ENCODE peak calls at places on chromosomes 5 and 9, in four cellular contexts. Q is IMR-90, G is activated T-cell treated with anti-CD3 and anti-CD28 coated beads for 24 hours, N is iPS DF 6.9. S is an unnamed sample.

GRCh38 chr5:149228610-149229297 is 42.9 kb upstream of the AFAP1L1 start:
- DNase-seq in Q (peak), G (no peak), N (peak), S (peak)

GRCh38 chr9:101366038-101366756 is 18.6 kb downstream of the BAAT start:
- DNase-seq in Q (no peak), G (no peak), N (no peak), S (no peak)

GRCh38 chr9:38441347-38442085 is 17.3 kb upstream of the IGFBPL1 start:
- DNase-seq in Q (no peak), G (no peak), N (no peak), S (no peak)

GRCh38 chr9:13778486-13779110 is 499.1 kb upstream of the MPDZ start:
- DNase-seq in Q (peak), G (no peak), N (no peak), S (peak)

GRCh38 chr5:121271546-121271945 is 580.1 kb upstream of the FTMT start:
- DNase-seq in Q (no peak), G (no peak), N (no peak), S (no peak)

GRCh38 chr9:131423171-131423581 is 29.3 kb downstream of the PRRC2B start:
- DNase-seq in Q (peak), G (no peak), N (no peak), S (peak)

GRCh38 chr9:121598167-121599000 is 53.0 kb upstream of the DAB2IP start:
- DNase-seq in Q (peak), G (no peak), N (no peak), S (peak)

GRCh38 chr5:95861221-95861857 is 38.8 kb upstream of the GLRX start:
- DNase-seq in Q (peak), G (no peak), N (no peak), S (peak)

GRCh38 chr9:21171351-21171750 is 4.9 kb upstream of the IFNA21 start:
- DNase-seq in Q (no peak), G (no peak), N (no peak), S (no peak)

GRCh38 chr5:141862936-141863543 is 15.2 kb downstream of the PCDH1 start:
- DNase-seq in Q (no peak), G (no peak), N (no peak), S (no peak)

GRCh38 chr5:151023047-151023615 is 2.7 kb downstream of the GPX3 start:
- DNase-seq in Q (peak), G (no peak), N (no peak), S (peak)

GRCh38 chr5:158722940-158723339 is 376.8 kb downstream of the EBF1 start:
- DNase-seq in Q (no peak), G (no peak), N (no peak), S (no peak)

GRCh38 chr5:6833406-6833805 is 120.2 kb downstream of the TENT4A start:
- DNase-seq in Q (no peak), G (no peak), N (no peak), S (no peak)

GRCh38 chr9:38243993-38244392 is 148.5 kb upstream of the ALDH1B1 start:
- DNase-seq in Q (no peak), G (no peak), N (no peak), S (no peak)

GRCh38 chr9:77820293-77820954 is 172.3 kb upstream of the GNA14 start:
- DNase-seq in Q (peak), G (no peak), N (no peak), S (peak)

GRCh38 chr5:149672701-149673455 is 57.2 kb upstream of the PPARGC1B start:
- DNase-seq in Q (no peak), G (no peak), N (no peak), S (no peak)

GRCh38 chr5:57302643-57303042 is 128.8 kb downstream of the GPBP1 start:
- DNase-seq in Q (peak), G (no peak), N (no peak), S (peak)

GRCh38 chr5:36414869-36415282 is 113.2 kb upstream of the RANBP3L start:
- DNase-seq in Q (peak), G (no peak), N (no peak), S (peak)

GRCh38 chr9:122115176-122116035 is 22.3 kb upstream of the TTLL11 start:
- DNase-seq in Q (no peak), G (no peak), N (no peak), S (no peak)

GRCh38 chr5:1522601-1523479 is 920 bp downstream of the LPCAT1 start:
- DNase-seq in Q (no peak), G (no peak), N (no peak), S (peak)

GRCh38 chr5:107501965-107502691 is 168.6 kb downstream of the EFNA5 start:
- DNase-seq in Q (peak), G (no peak), N (no peak), S (peak)

GRCh38 chr5:39880985-39881384 is 456.2 kb upstream of the DAB2 start:
- DNase-seq in Q (no peak), G (no peak), N (no peak), S (no peak)

GRCh38 chr9:108217601-108218190 is 638.1 kb downstream of the ACTL7B start:
- DNase-seq in Q (no peak), G (no peak), N (no peak), S (no peak)

GRCh38 chr5:34772691-34773090 is 66.3 kb upstream of the TTC23L start:
- DNase-seq in Q (no peak), G (no peak), N (no peak), S (no peak)

GRCh38 chr5:135880278-135880677 is 15.4 kb downstream of the IL9 start:
- DNase-seq in Q (no peak), G (no peak), N (peak), S (peak)

GRCh38 chr5:132832612-132833011 is 2.2 kb upstream of the SHROOM1 start:
- DNase-seq in Q (no peak), G (no peak), N (no peak), S (no peak)

GRCh38 chr5:76084496-76085285 is 1.5 kb downstream of the SV2C start:
- DNase-seq in Q (no peak), G (no peak), N (no peak), S (no peak)

GRCh38 chr5:933251-933861 is 40.7 kb downstream of the TRIP13 start:
- DNase-seq in Q (no peak), G (no peak), N (no peak), S (no peak)

GRCh38 chr9:116628706-116629105 is 58.4 kb upstream of the TRIM32 start:
- DNase-seq in Q (no peak), G (no peak), N (no peak), S (peak)

GRCh38 chr9:6605202-6605601 is 40.3 kb downstream of the GLDC start:
- DNase-seq in Q (no peak), G (no peak), N (no peak), S (no peak)

GRCh38 chr9:523444-523843 is 308.8 kb downstream of the DOCK8 start:
- DNase-seq in Q (no peak), G (no peak), N (no peak), S (no peak)

GRCh38 chr5:176817864-176818377 is 7.6 kb downstream of the UNC5A start:
- DNase-seq in Q (no peak), G (no peak), N (no peak), S (peak)

GRCh38 chr5:161269125-161269524 is 277.4 kb downstream of the GABRB2 start:
- DNase-seq in Q (no peak), G (no peak), N (no peak), S (no peak)

GRCh38 chr9:9914174-9914573 is 698.6 kb downstream of the PTPRD start:
- DNase-seq in Q (no peak), G (no peak), N (no peak), S (no peak)

GRCh38 chr5:38463634-38464521 is 92.6 kb downstream of the LIFR start:
- DNase-seq in Q (peak), G (no peak), N (no peak), S (peak)

GRCh38 chr9:94945191-94946144 is 219.0 kb downstream of the AOPEP start:
- DNase-seq in Q (peak), G (no peak), N (no peak), S (peak)